ENCODE peak calls at places on chromosomes 3 and 15, in seven cellular contexts. One of them, this sample, is unnamed. For H3K9me3, the result is how much of the 10 kb centered on the place peaks cover.

GRCh38 chr3:196246612-196247308 is 30.4 kb downstream of the SLC51A start:
- DNase-seq in heart right ventricle: no peak
- DNase-seq in IMR-90: peak
- DNase-seq in AG04450: no peak
- DNase-seq in heart left ventricle: no peak
- DNase-seq in psoas muscle: no peak
- DNase-seq in cardiac muscle cell: no peak
- DNase-seq in this sample: no peak

GRCh38 chr3:193589129-193589528 is 3.9 kb upstream of the OPA1 start:
- DNase-seq in heart right ventricle: no peak
- DNase-seq in IMR-90: no peak
- DNase-seq in AG04450: no peak
- DNase-seq in heart left ventricle: no peak
- DNase-seq in psoas muscle: no peak
- DNase-seq in cardiac muscle cell: no peak
- DNase-seq in this sample: no peak

GRCh38 chr15:100256985-100257650 is 84.7 kb downstream of the ADAMTS17 start:
- DNase-seq in heart right ventricle: no peak
- DNase-seq in IMR-90: no peak
- DNase-seq in AG04450: no peak
- DNase-seq in heart left ventricle: no peak
- DNase-seq in psoas muscle: no peak
- DNase-seq in cardiac muscle cell: no peak
- DNase-seq in this sample: peak

GRCh38 chr15:30991301-30992072 is at the start of gene MTMR10:
- DNase-seq in heart right ventricle: peak
- DNase-seq in IMR-90: peak
- DNase-seq in AG04450: peak
- DNase-seq in heart left ventricle: peak
- DNase-seq in psoas muscle: peak
- DNase-seq in cardiac muscle cell: peak
- DNase-seq in this sample: peak

GRCh38 chr3:17995769-17996168 is 253.3 kb upstream of the TBC1D5 start:
- DNase-seq in heart right ventricle: no peak
- DNase-seq in IMR-90: no peak
- DNase-seq in AG04450: no peak
- DNase-seq in heart left ventricle: no peak
- DNase-seq in psoas muscle: no peak
- DNase-seq in cardiac muscle cell: no peak
- DNase-seq in this sample: no peak

GRCh38 chr15:67064607-67065530 is 533 bp upstream of the SMAD3 start:
- DNase-seq in heart right ventricle: no peak
- DNase-seq in IMR-90: no peak
- DNase-seq in AG04450: no peak
- DNase-seq in heart left ventricle: peak
- DNase-seq in psoas muscle: no peak
- DNase-seq in cardiac muscle cell: peak
- DNase-seq in this sample: no peak

GRCh38 chr15:75153565-75154248 is 48.0 kb upstream of the C15orf39 start:
- DNase-seq in heart right ventricle: no peak
- DNase-seq in IMR-90: no peak
- DNase-seq in AG04450: no peak
- DNase-seq in heart left ventricle: no peak
- DNase-seq in psoas muscle: no peak
- DNase-seq in cardiac muscle cell: no peak
- DNase-seq in this sample: no peak

GRCh38 chr3:99910752-99911151 is 93.1 kb downstream of the CMSS1 start:
- DNase-seq in heart right ventricle: no peak
- DNase-seq in IMR-90: no peak
- DNase-seq in AG04450: no peak
- DNase-seq in heart left ventricle: no peak
- DNase-seq in psoas muscle: no peak
- DNase-seq in cardiac muscle cell: no peak
- DNase-seq in this sample: no peak

GRCh38 chr3:110234831-110235230 is 836.8 kb upstream of the NECTIN3 start:
- DNase-seq in heart right ventricle: no peak
- DNase-seq in IMR-90: peak
- DNase-seq in AG04450: no peak
- DNase-seq in heart left ventricle: no peak
- DNase-seq in psoas muscle: no peak
- DNase-seq in cardiac muscle cell: no peak
- DNase-seq in this sample: no peak

GRCh38 chr3:172938788-172939187 is 188.3 kb downstream of the ECT2 start:
- DNase-seq in heart right ventricle: no peak
- DNase-seq in IMR-90: no peak
- DNase-seq in AG04450: no peak
- DNase-seq in heart left ventricle: no peak
- DNase-seq in psoas muscle: no peak
- DNase-seq in cardiac muscle cell: no peak
- DNase-seq in this sample: no peak

GRCh38 chr3:15375461-15376000 is 43.1 kb upstream of the SH3BP5 start:
- DNase-seq in heart right ventricle: no peak
- DNase-seq in IMR-90: no peak
- DNase-seq in AG04450: no peak
- DNase-seq in heart left ventricle: no peak
- DNase-seq in psoas muscle: no peak
- DNase-seq in cardiac muscle cell: no peak
- DNase-seq in this sample: no peak

GRCh38 chr3:169526246-169526645 is 137.3 kb downstream of the MECOM start:
- DNase-seq in heart right ventricle: no peak
- DNase-seq in IMR-90: peak
- DNase-seq in AG04450: no peak
- DNase-seq in heart left ventricle: no peak
- DNase-seq in psoas muscle: no peak
- DNase-seq in cardiac muscle cell: no peak
- DNase-seq in this sample: no peak

GRCh38 chr15:39785139-39785538 is 2.5 kb upstream of the FSIP1 start:
- DNase-seq in heart right ventricle: no peak
- DNase-seq in IMR-90: no peak
- DNase-seq in AG04450: no peak
- DNase-seq in heart left ventricle: no peak
- DNase-seq in psoas muscle: no peak
- DNase-seq in cardiac muscle cell: no peak
- DNase-seq in this sample: no peak

GRCh38 chr3:152047465-152047864 is 174.0 kb downstream of the SUCNR1 start:
- DNase-seq in heart right ventricle: no peak
- DNase-seq in IMR-90: peak
- DNase-seq in AG04450: no peak
- DNase-seq in heart left ventricle: no peak
- DNase-seq in psoas muscle: no peak
- DNase-seq in cardiac muscle cell: no peak
- DNase-seq in this sample: no peak

GRCh38 chr3:188908002-188908850 is 263.5 kb upstream of the TPRG1 start:
- DNase-seq in heart right ventricle: no peak
- DNase-seq in IMR-90: no peak
- DNase-seq in AG04450: no peak
- DNase-seq in heart left ventricle: no peak
- DNase-seq in psoas muscle: no peak
- DNase-seq in cardiac muscle cell: no peak
- DNase-seq in this sample: no peak

GRCh38 chr3:146464005-146464595 is 5.3 kb downstream of the PLSCR2 start:
- DNase-seq in heart right ventricle: no peak
- DNase-seq in IMR-90: peak
- DNase-seq in AG04450: no peak
- DNase-seq in heart left ventricle: no peak
- DNase-seq in psoas muscle: no peak
- DNase-seq in cardiac muscle cell: no peak
- DNase-seq in this sample: no peak
- H3K9me3 ChIP-seq in heart right ventricle: under half
- H3K9me3 ChIP-seq in IMR-90: under half
- H3K9me3 ChIP-seq in AG04450: under half
- H3K9me3 ChIP-seq in heart left ventricle: under half
- H3K9me3 ChIP-seq in psoas muscle: under half
- H3K9me3 ChIP-seq in cardiac muscle cell: under half
- H3K9me3 ChIP-seq in this sample: under half

GRCh38 chr15:98844261-98844660 is 163.3 kb downstream of the PGPEP1L start:
- DNase-seq in heart right ventricle: no peak
- DNase-seq in IMR-90: no peak
- DNase-seq in AG04450: no peak
- DNase-seq in heart left ventricle: no peak
- DNase-seq in psoas muscle: no peak
- DNase-seq in cardiac muscle cell: no peak
- DNase-seq in this sample: no peak
- H3K4me3 ChIP-seq in heart right ventricle: no peak
- H3K4me3 ChIP-seq in IMR-90: no peak
- H3K4me3 ChIP-seq in AG04450: no peak
- H3K4me3 ChIP-seq in heart left ventricle: no peak
- H3K4me3 ChIP-seq in psoas muscle: no peak
- H3K4me3 ChIP-seq in cardiac muscle cell: no peak
- H3K4me3 ChIP-seq in this sample: no peak

DNA sequence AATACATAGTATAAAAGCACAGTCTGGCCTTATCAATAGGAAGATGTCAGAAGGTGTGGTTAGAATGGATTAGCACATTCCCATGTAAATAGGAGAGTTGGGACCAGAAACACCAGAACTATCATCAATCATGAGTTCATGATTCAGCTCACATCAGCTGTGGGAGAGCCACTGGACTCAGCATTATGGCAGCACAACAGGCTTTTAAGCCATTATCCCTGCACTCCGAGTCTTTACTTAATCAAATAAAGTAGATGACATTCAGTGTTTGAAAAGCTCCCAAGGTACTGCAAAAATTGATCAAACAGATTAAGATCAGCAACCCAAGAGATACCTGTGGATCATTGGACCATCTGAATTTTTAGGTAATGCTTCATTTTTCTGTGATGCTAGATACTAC is 24.7 kb downstream of the PARP14 start:
- DNase-seq in heart right ventricle: no peak
- DNase-seq in IMR-90: no peak
- DNase-seq in AG04450: no peak
- DNase-seq in heart left ventricle: no peak
- DNase-seq in psoas muscle: no peak
- DNase-seq in cardiac muscle cell: no peak
- DNase-seq in this sample: no peak
- H3K9me3 ChIP-seq in heart right ventricle: under half
- H3K9me3 ChIP-seq in IMR-90: under half
- H3K9me3 ChIP-seq in AG04450: under half
- H3K9me3 ChIP-seq in heart left ventricle: under half
- H3K9me3 ChIP-seq in psoas muscle: under half
- H3K9me3 ChIP-seq in cardiac muscle cell: under half
- H3K9me3 ChIP-seq in this sample: under half

DNA sequence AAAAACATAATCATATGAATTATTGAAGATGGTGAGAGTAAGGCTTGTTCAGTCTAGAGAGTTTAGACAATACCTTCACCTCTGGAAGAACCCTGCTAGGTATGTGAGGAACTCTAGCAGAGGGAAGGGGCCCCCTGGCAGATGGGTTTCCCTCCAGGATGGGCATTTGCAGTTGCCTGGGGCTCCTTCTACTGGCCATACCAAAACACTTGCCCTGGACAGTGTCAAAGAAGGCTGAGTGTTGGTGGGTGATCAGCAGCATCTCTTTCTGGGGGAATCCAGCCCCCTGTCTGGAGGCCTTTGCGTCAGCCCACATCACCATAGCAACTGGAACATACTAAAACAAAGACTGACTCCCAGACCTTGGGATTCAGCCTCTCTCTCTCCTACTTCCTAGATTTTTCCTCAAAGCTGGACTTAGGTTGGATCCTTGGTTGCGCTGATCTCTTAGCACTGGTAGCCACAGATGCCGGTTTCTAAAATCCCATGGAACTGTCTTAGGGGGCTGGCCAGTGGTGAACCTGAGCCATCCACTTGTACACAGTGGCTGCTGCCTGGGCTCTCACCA is 8.2 kb downstream of the CEMIP start:
- DNase-seq in heart right ventricle: no peak
- DNase-seq in IMR-90: peak
- DNase-seq in AG04450: no peak
- DNase-seq in heart left ventricle: no peak
- DNase-seq in psoas muscle: no peak
- DNase-seq in cardiac muscle cell: no peak
- DNase-seq in this sample: no peak
- H3K4me3 ChIP-seq in heart right ventricle: no peak
- H3K4me3 ChIP-seq in IMR-90: no peak
- H3K4me3 ChIP-seq in AG04450: no peak
- H3K4me3 ChIP-seq in heart left ventricle: no peak
- H3K4me3 ChIP-seq in psoas muscle: no peak
- H3K4me3 ChIP-seq in cardiac muscle cell: no peak
- H3K4me3 ChIP-seq in this sample: no peak

GRCh38 chr15:95051881-95052280 is 820.5 kb downstream of the MCTP2 start:
- DNase-seq in heart right ventricle: no peak
- DNase-seq in IMR-90: no peak
- DNase-seq in AG04450: no peak
- DNase-seq in heart left ventricle: no peak
- DNase-seq in psoas muscle: no peak
- DNase-seq in cardiac muscle cell: no peak
- DNase-seq in this sample: no peak
- H3K9me3 ChIP-seq in heart right ventricle: under half
- H3K9me3 ChIP-seq in IMR-90: under half
- H3K9me3 ChIP-seq in AG04450: under half
- H3K9me3 ChIP-seq in heart left ventricle: under half
- H3K9me3 ChIP-seq in psoas muscle: under half
- H3K9me3 ChIP-seq in cardiac muscle cell: under half
- H3K9me3 ChIP-seq in this sample: under half

GRCh38 chr15:25789206-25789605 is 73.9 kb downstream of the ATP10A start:
- DNase-seq in heart right ventricle: peak
- DNase-seq in IMR-90: peak
- DNase-seq in AG04450: no peak
- DNase-seq in heart left ventricle: no peak
- DNase-seq in psoas muscle: no peak
- DNase-seq in cardiac muscle cell: no peak
- DNase-seq in this sample: no peak
- H3K4me3 ChIP-seq in heart right ventricle: no peak
- H3K4me3 ChIP-seq in IMR-90: no peak
- H3K4me3 ChIP-seq in AG04450: no peak
- H3K4me3 ChIP-seq in heart left ventricle: no peak
- H3K4me3 ChIP-seq in psoas muscle: no peak
- H3K4me3 ChIP-seq in cardiac muscle cell: no peak
- H3K4me3 ChIP-seq in this sample: no peak

DNA sequence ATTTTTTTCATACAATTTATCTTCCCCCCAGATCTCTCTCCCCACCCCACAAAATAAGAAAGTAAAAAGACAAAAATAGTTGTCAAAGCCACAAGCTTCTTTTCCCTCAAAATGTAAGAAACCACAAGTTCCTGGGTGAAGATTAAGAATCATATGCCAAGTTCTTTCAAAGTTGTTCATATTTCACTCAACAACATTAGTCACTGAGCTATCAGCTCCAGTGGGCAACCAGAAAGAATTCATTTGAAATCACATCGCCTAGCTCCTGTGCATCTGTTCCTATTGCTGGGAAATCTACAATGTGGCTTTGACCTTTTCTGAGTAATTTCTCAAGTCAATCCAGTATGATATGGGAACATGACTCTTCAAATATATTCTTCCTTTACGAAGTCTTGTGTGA is 681.6 kb upstream of the ARPP21 start:
- DNase-seq in heart right ventricle: no peak
- DNase-seq in IMR-90: no peak
- DNase-seq in AG04450: no peak
- DNase-seq in heart left ventricle: no peak
- DNase-seq in psoas muscle: no peak
- DNase-seq in cardiac muscle cell: no peak
- DNase-seq in this sample: no peak
- H3K9me3 ChIP-seq in heart right ventricle: under half
- H3K9me3 ChIP-seq in IMR-90: under half
- H3K9me3 ChIP-seq in AG04450: under half
- H3K9me3 ChIP-seq in heart left ventricle: under half
- H3K9me3 ChIP-seq in psoas muscle: under half
- H3K9me3 ChIP-seq in cardiac muscle cell: under half
- H3K9me3 ChIP-seq in this sample: under half

GRCh38 chr3:129365296-129365695 is 63.1 kb downstream of the EFCAB12 start:
- DNase-seq in heart right ventricle: no peak
- DNase-seq in IMR-90: no peak
- DNase-seq in AG04450: no peak
- DNase-seq in heart left ventricle: no peak
- DNase-seq in psoas muscle: peak
- DNase-seq in cardiac muscle cell: no peak
- DNase-seq in this sample: no peak
- H3K4me3 ChIP-seq in heart right ventricle: no peak
- H3K4me3 ChIP-seq in IMR-90: no peak
- H3K4me3 ChIP-seq in AG04450: no peak
- H3K4me3 ChIP-seq in heart left ventricle: no peak
- H3K4me3 ChIP-seq in psoas muscle: no peak
- H3K4me3 ChIP-seq in cardiac muscle cell: no peak
- H3K4me3 ChIP-seq in this sample: no peak

GRCh38 chr3:112512320-112512719 is 13.0 kb upstream of the BTLA start:
- DNase-seq in heart right ventricle: no peak
- DNase-seq in IMR-90: no peak
- DNase-seq in AG04450: no peak
- DNase-seq in heart left ventricle: no peak
- DNase-seq in psoas muscle: no peak
- DNase-seq in cardiac muscle cell: no peak
- DNase-seq in this sample: no peak
- H3K9me3 ChIP-seq in heart right ventricle: under half
- H3K9me3 ChIP-seq in IMR-90: under half
- H3K9me3 ChIP-seq in AG04450: under half
- H3K9me3 ChIP-seq in heart left ventricle: under half
- H3K9me3 ChIP-seq in psoas muscle: under half
- H3K9me3 ChIP-seq in cardiac muscle cell: under half
- H3K9me3 ChIP-seq in this sample: under half

This sample was measured in naive thymus-derived CD4-positive, alpha-beta T cell.